ENCODE peak calls at places on chromosomes 12 and 14, in ten cellular contexts. One of them, this sample, is unnamed.

GRCh38 chr12:21165048-21165447 is 34.1 kb downstream of the SLCO1B1 start:
- DNase-seq in psoas muscle: no peak
- DNase-seq in IMR-90: no peak
- DNase-seq in breast epithelium: no peak
- DNase-seq in endothelial cell of umbilical vein: no peak
- DNase-seq in ovary: no peak
- DNase-seq in foreskin keratinocyte: no peak
- DNase-seq in coronary artery: no peak
- DNase-seq in H9: no peak
- DNase-seq in body of pancreas: no peak
- DNase-seq in this sample: no peak

GRCh38 chr12:111405856-111406473 is at the start of gene SH2B3:
- DNase-seq in breast epithelium: no peak
- DNase-seq in ovary: no peak
- DNase-seq in H9: no peak
- DNase-seq in endothelial cell of umbilical vein: no peak
- DNase-seq in psoas muscle: no peak
- DNase-seq in IMR-90: peak; percentile 48
- DNase-seq in coronary artery: no peak
- DNase-seq in foreskin keratinocyte: no peak
- DNase-seq in body of pancreas: no peak
- DNase-seq in this sample: no peak

GRCh38 chr14:28757790-28758189 is 8.8 kb upstream of the FOXG1 start:
- DNase-seq in breast epithelium: no peak
- DNase-seq in coronary artery: no peak
- DNase-seq in H9: no peak
- DNase-seq in IMR-90: no peak
- DNase-seq in psoas muscle: no peak
- DNase-seq in foreskin keratinocyte: no peak
- DNase-seq in body of pancreas: no peak
- DNase-seq in endothelial cell of umbilical vein: no peak
- DNase-seq in ovary: no peak
- DNase-seq in this sample: no peak

GRCh38 chr14:26389646-26390508 is 208.0 kb downstream of the NOVA1 start:
- DNase-seq in coronary artery: no peak
- DNase-seq in endothelial cell of umbilical vein: no peak
- DNase-seq in breast epithelium: no peak
- DNase-seq in foreskin keratinocyte: peak; percentile 37
- DNase-seq in IMR-90: peak; percentile 4
- DNase-seq in ovary: no peak
- DNase-seq in H9: no peak
- DNase-seq in psoas muscle: no peak
- DNase-seq in body of pancreas: no peak
- DNase-seq in this sample: no peak

GRCh38 chr14:21024668-21025373 is at the start of gene NDRG2:
- DNase-seq in foreskin keratinocyte: no peak
- DNase-seq in psoas muscle: peak; percentile 94
- DNase-seq in coronary artery: peak; percentile 84
- DNase-seq in breast epithelium: peak; percentile 84
- DNase-seq in H9: peak; percentile 88
- DNase-seq in endothelial cell of umbilical vein: no peak
- DNase-seq in ovary: peak; percentile 93
- DNase-seq in IMR-90: no peak
- DNase-seq in body of pancreas: peak; percentile 88
- DNase-seq in this sample: peak; percentile 95

GRCh38 chr14:55423969-55424368 is 12.3 kb upstream of the ATG14 start:
- DNase-seq in body of pancreas: no peak
- DNase-seq in endothelial cell of umbilical vein: no peak
- DNase-seq in ovary: no peak
- DNase-seq in coronary artery: no peak
- DNase-seq in foreskin keratinocyte: no peak
- DNase-seq in breast epithelium: no peak
- DNase-seq in psoas muscle: no peak
- DNase-seq in H9: no peak
- DNase-seq in IMR-90: no peak
- DNase-seq in this sample: no peak

GRCh38 chr12:89157413-89157812 is 194.9 kb downstream of the DUSP6 start:
- DNase-seq in foreskin keratinocyte: no peak
- DNase-seq in breast epithelium: no peak
- DNase-seq in H9: no peak
- DNase-seq in coronary artery: no peak
- DNase-seq in endothelial cell of umbilical vein: no peak
- DNase-seq in IMR-90: no peak
- DNase-seq in psoas muscle: no peak
- DNase-seq in ovary: no peak
- DNase-seq in body of pancreas: no peak
- DNase-seq in this sample: no peak

GRCh38 chr12:27781680-27782079 is 1.6 kb upstream of the MANSC4 start:
- DNase-seq in H9: no peak
- DNase-seq in ovary: no peak
- DNase-seq in psoas muscle: no peak
- DNase-seq in IMR-90: peak; percentile 67
- DNase-seq in breast epithelium: no peak
- DNase-seq in foreskin keratinocyte: no peak
- DNase-seq in endothelial cell of umbilical vein: no peak
- DNase-seq in body of pancreas: no peak
- DNase-seq in coronary artery: no peak
- DNase-seq in this sample: no peak

GRCh38 chr14:74658535-74659130 is 46.6 kb upstream of the LTBP2 start:
- DNase-seq in IMR-90: peak; percentile 69
- DNase-seq in body of pancreas: no peak
- DNase-seq in breast epithelium: no peak
- DNase-seq in endothelial cell of umbilical vein: peak; percentile 51
- DNase-seq in ovary: no peak
- DNase-seq in foreskin keratinocyte: no peak
- DNase-seq in psoas muscle: no peak
- DNase-seq in coronary artery: no peak
- DNase-seq in H9: no peak
- DNase-seq in this sample: no peak

GRCh38 chr14:25009891-25010290 is 40.1 kb downstream of the STXBP6 start:
- DNase-seq in foreskin keratinocyte: peak; percentile 40
- DNase-seq in H9: no peak
- DNase-seq in IMR-90: peak; percentile 39
- DNase-seq in endothelial cell of umbilical vein: no peak
- DNase-seq in coronary artery: no peak
- DNase-seq in breast epithelium: no peak
- DNase-seq in body of pancreas: no peak
- DNase-seq in psoas muscle: no peak
- DNase-seq in ovary: no peak
- DNase-seq in this sample: no peak

GRCh38 chr12:69585189-69586062 is at the start of gene CCT2:
- DNase-seq in ovary: peak; percentile 99
- DNase-seq in coronary artery: peak; percentile 96
- DNase-seq in H9: peak; percentile 97
- DNase-seq in IMR-90: peak; percentile 94
- DNase-seq in body of pancreas: peak; percentile 97
- DNase-seq in endothelial cell of umbilical vein: peak; percentile 97
- DNase-seq in foreskin keratinocyte: peak; percentile 86
- DNase-seq in psoas muscle: peak; percentile 99
- DNase-seq in breast epithelium: peak; percentile 95
- DNase-seq in this sample: peak; percentile 98

GRCh38 chr12:69580074-69580473 is 5.2 kb upstream of the CCT2 start:
- DNase-seq in foreskin keratinocyte: no peak
- DNase-seq in body of pancreas: no peak
- DNase-seq in coronary artery: no peak
- DNase-seq in ovary: no peak
- DNase-seq in IMR-90: no peak
- DNase-seq in endothelial cell of umbilical vein: no peak
- DNase-seq in H9: no peak
- DNase-seq in breast epithelium: no peak
- DNase-seq in psoas muscle: no peak
- DNase-seq in this sample: no peak

GRCh38 chr12:69579029-69579428 is 6.2 kb upstream of the CCT2 start:
- DNase-seq in breast epithelium: no peak
- DNase-seq in H9: no peak
- DNase-seq in psoas muscle: no peak
- DNase-seq in IMR-90: no peak
- DNase-seq in foreskin keratinocyte: no peak
- DNase-seq in endothelial cell of umbilical vein: no peak
- DNase-seq in coronary artery: no peak
- DNase-seq in body of pancreas: no peak
- DNase-seq in ovary: no peak
- DNase-seq in this sample: no peak

GRCh38 chr12:69578283-69578682 is 7.0 kb upstream of the CCT2 start:
- DNase-seq in ovary: no peak
- DNase-seq in foreskin keratinocyte: no peak
- DNase-seq in psoas muscle: no peak
- DNase-seq in body of pancreas: no peak
- DNase-seq in endothelial cell of umbilical vein: no peak
- DNase-seq in breast epithelium: no peak
- DNase-seq in H9: no peak
- DNase-seq in IMR-90: no peak
- DNase-seq in coronary artery: no peak
- DNase-seq in this sample: no peak

DNA sequence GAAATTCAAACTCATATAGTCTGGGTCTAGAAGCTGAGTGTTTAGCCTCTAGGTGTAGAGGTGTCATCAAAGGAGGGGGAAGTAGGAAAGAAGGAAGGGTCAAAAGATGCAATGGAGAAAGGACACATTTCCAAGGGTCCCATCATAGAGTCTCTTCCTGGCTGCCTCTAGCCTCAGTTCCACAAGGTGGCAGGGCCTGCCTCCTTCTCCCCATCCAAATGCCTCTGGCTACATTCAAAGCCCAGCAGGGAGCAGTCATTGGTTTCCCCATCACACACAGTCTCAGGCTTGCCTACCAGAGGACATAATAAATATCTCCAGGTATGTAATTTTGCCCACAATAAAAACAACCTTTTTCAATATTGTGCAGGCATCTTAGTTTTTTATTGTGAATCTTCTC is 2.1 kb upstream of the CCT2 start:
- DNase-seq in breast epithelium: no peak
- DNase-seq in IMR-90: no peak
- DNase-seq in H9: peak; percentile 83
- DNase-seq in ovary: no peak
- DNase-seq in body of pancreas: no peak
- DNase-seq in endothelial cell of umbilical vein: no peak
- DNase-seq in psoas muscle: no peak
- DNase-seq in foreskin keratinocyte: peak; percentile 17
- DNase-seq in coronary artery: no peak
- DNase-seq in this sample: no peak
- TF ChIP-seq CTCF in breast epithelium: no peak
- TF ChIP-seq CTCF in IMR-90: no peak
- TF ChIP-seq CTCF in H9: peak; percentile 56
- TF ChIP-seq CTCF in ovary: no peak
- TF ChIP-seq CTCF in body of pancreas: no peak
- TF ChIP-seq CTCF in endothelial cell of umbilical vein: no peak
- TF ChIP-seq CTCF in psoas muscle: no peak
- TF ChIP-seq CTCF in foreskin keratinocyte: peak; percentile 39
- TF ChIP-seq CTCF in coronary artery: no peak
- TF ChIP-seq CTCF in this sample: no peak

GRCh38 chr14:50829472-50830043 is 1.4 kb downstream of the NIN start:
- DNase-seq in breast epithelium: no peak
- DNase-seq in endothelial cell of umbilical vein: no peak
- DNase-seq in H9: peak; percentile 35
- DNase-seq in IMR-90: no peak
- DNase-seq in psoas muscle: no peak
- DNase-seq in ovary: no peak
- DNase-seq in coronary artery: no peak
- DNase-seq in body of pancreas: no peak
- DNase-seq in foreskin keratinocyte: no peak
- DNase-seq in this sample: peak; percentile 68
- H3K27ac ChIP-seq in breast epithelium: peak overlapping the region; percentile 92
- H3K27ac ChIP-seq in endothelial cell of umbilical vein: no peak overlapping the region
- H3K27ac ChIP-seq in H9: no peak overlapping the region
- H3K27ac ChIP-seq in IMR-90: no peak overlapping the region
- H3K27ac ChIP-seq in psoas muscle: peak overlapping the region; percentile 95
- H3K27ac ChIP-seq in ovary: no peak overlapping the region
- H3K27ac ChIP-seq in coronary artery: no peak overlapping the region
- H3K27ac ChIP-seq in body of pancreas: no peak overlapping the region
- H3K27ac ChIP-seq in foreskin keratinocyte: no peak overlapping the region
- H3K27ac ChIP-seq in this sample: peak overlapping the region; percentile 93

GRCh38 chr12:131615316-131616053 is 95.4 kb upstream of the SFSWAP start:
- DNase-seq in breast epithelium: no peak
- DNase-seq in endothelial cell of umbilical vein: no peak
- DNase-seq in H9: no peak
- DNase-seq in ovary: no peak
- DNase-seq in IMR-90: no peak
- DNase-seq in psoas muscle: no peak
- DNase-seq in coronary artery: no peak
- DNase-seq in foreskin keratinocyte: no peak
- DNase-seq in body of pancreas: no peak
- DNase-seq in this sample: no peak
- TF ChIP-seq CTCF in breast epithelium: no peak
- TF ChIP-seq CTCF in endothelial cell of umbilical vein: no peak
- TF ChIP-seq CTCF in H9: no peak
- TF ChIP-seq CTCF in ovary: no peak
- TF ChIP-seq CTCF in IMR-90: no peak
- TF ChIP-seq CTCF in psoas muscle: no peak
- TF ChIP-seq CTCF in coronary artery: no peak
- TF ChIP-seq CTCF in foreskin keratinocyte: no peak
- TF ChIP-seq CTCF in body of pancreas: no peak
- TF ChIP-seq CTCF in this sample: no peak

GRCh38 chr12:122948605-122949004 is 17.7 kb downstream of the ABCB9 start:
- DNase-seq in endothelial cell of umbilical vein: no peak
- DNase-seq in breast epithelium: no peak
- DNase-seq in coronary artery: no peak
- DNase-seq in IMR-90: no peak
- DNase-seq in foreskin keratinocyte: no peak
- DNase-seq in psoas muscle: no peak
- DNase-seq in body of pancreas: no peak
- DNase-seq in ovary: no peak
- DNase-seq in H9: no peak
- DNase-seq in this sample: no peak

GRCh38 chr12:122951406-122951805 is 14.9 kb downstream of the ABCB9 start:
- DNase-seq in endothelial cell of umbilical vein: peak; percentile 56
- DNase-seq in psoas muscle: no peak
- DNase-seq in foreskin keratinocyte: peak; percentile 54
- DNase-seq in H9: no peak
- DNase-seq in IMR-90: peak; percentile 72
- DNase-seq in coronary artery: no peak
- DNase-seq in breast epithelium: no peak
- DNase-seq in ovary: no peak
- DNase-seq in body of pancreas: no peak
- DNase-seq in this sample: no peak

GRCh38 chr12:122949405-122949804 is 16.9 kb downstream of the ABCB9 start:
- DNase-seq in coronary artery: no peak
- DNase-seq in ovary: no peak
- DNase-seq in psoas muscle: peak; percentile 47
- DNase-seq in IMR-90: no peak
- DNase-seq in foreskin keratinocyte: no peak
- DNase-seq in breast epithelium: no peak
- DNase-seq in endothelial cell of umbilical vein: no peak
- DNase-seq in body of pancreas: no peak
- DNase-seq in H9: no peak
- DNase-seq in this sample: no peak

GRCh38 chr12:122950276-122950675 is 16.0 kb downstream of the ABCB9 start:
- DNase-seq in psoas muscle: no peak
- DNase-seq in endothelial cell of umbilical vein: no peak
- DNase-seq in body of pancreas: no peak
- DNase-seq in foreskin keratinocyte: no peak
- DNase-seq in breast epithelium: no peak
- DNase-seq in IMR-90: no peak
- DNase-seq in coronary artery: no peak
- DNase-seq in ovary: no peak
- DNase-seq in H9: no peak
- DNase-seq in this sample: no peak

DNA sequence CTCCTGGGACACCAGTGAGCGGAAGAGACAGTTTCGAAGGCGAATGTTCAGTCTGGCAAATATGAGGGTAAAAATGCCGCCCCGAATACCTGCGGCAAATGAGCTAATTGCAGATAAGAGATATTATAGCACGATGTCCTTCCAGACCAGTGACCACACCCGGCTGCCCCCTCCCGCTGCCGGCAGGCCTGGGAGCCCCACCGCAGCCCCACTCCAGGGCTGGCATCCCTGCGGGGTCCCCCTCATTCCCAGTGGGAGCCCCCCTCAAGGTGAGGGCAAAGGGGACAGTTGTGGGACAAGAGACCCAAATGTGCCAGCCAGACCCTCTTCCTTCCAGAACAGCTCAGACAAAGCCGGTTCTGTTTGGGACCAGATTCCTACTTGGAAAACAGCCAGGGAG is 16.4 kb downstream of the ABCB9 start:
- DNase-seq in body of pancreas: no peak
- DNase-seq in foreskin keratinocyte: no peak
- DNase-seq in H9: no peak
- DNase-seq in IMR-90: no peak
- DNase-seq in coronary artery: no peak
- DNase-seq in ovary: no peak
- DNase-seq in psoas muscle: no peak
- DNase-seq in breast epithelium: no peak
- DNase-seq in endothelial cell of umbilical vein: no peak
- DNase-seq in this sample: no peak
- H3K27ac ChIP-seq in body of pancreas: no peak overlapping the region
- H3K27ac ChIP-seq in foreskin keratinocyte: no peak overlapping the region
- H3K27ac ChIP-seq in H9: no peak overlapping the region
- H3K27ac ChIP-seq in IMR-90: no peak overlapping the region
- H3K27ac ChIP-seq in coronary artery: no peak overlapping the region
- H3K27ac ChIP-seq in ovary: no peak overlapping the region
- H3K27ac ChIP-seq in psoas muscle: no peak overlapping the region
- H3K27ac ChIP-seq in breast epithelium: peak overlapping the region; percentile 55
- H3K27ac ChIP-seq in endothelial cell of umbilical vein: no peak overlapping the region
- H3K27ac ChIP-seq in this sample: peak overlapping the region; percentile 3

This sample was measured in esophagus muscularis mucosa.